ENCODE peak calls at places on chromosomes 6 and 20, in seven cellular contexts. H is ELR; T is activated CD8-positive, alpha-beta memory T cell treated with anti-CD3 and anti-CD28 coated beads, Interleukin-2, amount 10 ng/mL, durations not matched to agents 7 days and 5 days; O is NCI-H146; V is NCI-H524; G is naive thymus-derived CD8-positive, alpha-beta T cell; P is AG20443. X is an unnamed sample.

GRCh38 chr6:157787080-157787479 is 36.0 kb upstream of the SNX9 start:
- DNase-seq in H (no peak), T (no peak), O (no peak), V (no peak), G (no peak), P (no peak), X (no peak)

GRCh38 chr6:12882761-12883290 is 166.3 kb downstream of the PHACTR1 start:
- DNase-seq in H (no peak), T (no peak), O (peak), V (no peak), G (no peak), P (no peak), X (no peak)

GRCh38 chr20:645318-646106 is 7.5 kb downstream of the SRXN1 start:
- DNase-seq in H (peak), T (peak), O (peak), V (peak), G (peak), P (peak), X (peak)

GRCh38 chr6:111382476-111383294 is 100.3 kb downstream of the REV3L start:
- DNase-seq in H (no peak), T (no peak), O (no peak), V (no peak), G (no peak), P (no peak), X (no peak)

GRCh38 chr20:10171864-10172751 is 46.5 kb upstream of the SNAP25 start:
- DNase-seq in H (peak), T (no peak), O (peak), V (peak), G (no peak), P (peak), X (peak)

GRCh38 chr6:30327232-30327746 is 562 bp downstream of the TRIM39 start:
- DNase-seq in H (no peak), T (no peak), O (no peak), V (no peak), G (no peak), P (peak), X (no peak)

GRCh38 chr6:38350882-38351281 is 288.8 kb downstream of the BTBD9 start:
- DNase-seq in H (no peak), T (no peak), O (no peak), V (no peak), G (no peak), P (peak), X (no peak)

GRCh38 chr20:47970282-47970903 is 185.1 kb upstream of the SULF2 start:
- DNase-seq in H (peak), T (no peak), O (no peak), V (no peak), G (no peak), P (peak), X (no peak)

GRCh38 chr6:14276667-14277404 is 159.3 kb downstream of the CD83 start:
- DNase-seq in H (no peak), T (peak), O (no peak), V (no peak), G (peak), P (no peak), X (no peak)

GRCh38 chr6:169802790-169803189 is 51.4 kb downstream of the ERMARD start:
- DNase-seq in H (no peak), T (no peak), O (no peak), V (no peak), G (no peak), P (no peak), X (no peak)

GRCh38 chr6:116881236-116881635 is 4.2 kb downstream of the RFX6 start:
- DNase-seq in H (peak), T (no peak), O (no peak), V (no peak), G (no peak), P (no peak), X (no peak)

GRCh38 chr20:62816879-62817873 is at the start of gene COL9A3:
- DNase-seq in H (no peak), T (no peak), O (peak), V (no peak), G (no peak), P (no peak), X (peak)

GRCh38 chr6:14720411-14721102 is 525.3 kb upstream of the JARID2 start:
- DNase-seq in H (no peak), T (peak), O (no peak), V (no peak), G (no peak), P (no peak), X (no peak)

GRCh38 chr20:37534401-37535157 is 6.9 kb upstream of the BLCAP start:
- DNase-seq in H (peak), T (peak), O (peak), V (peak), G (peak), P (peak), X (peak)

GRCh38 chr6:170206317-170206621 is 84.6 kb downstream of the DLL1 start:
- DNase-seq in H (no peak), T (no peak), O (no peak), V (no peak), G (no peak), P (no peak), X (no peak)

X was measured in H7.